ENCODE peak calls at places on chromosomes 1 and 21, in eight cellular contexts. S is heart right ventricle, F is hepatocyte, L is A549, A is left ventricle myocardium inferior, O is cardiac muscle cell, U is lower lobe of right lung, R is Caco-2. E is an unnamed sample.

GRCh38 chr1:37793773-37794371 is at the start of gene MANEAL:
- DNase-seq in A (peak; percentile 32), U (peak; percentile 69), F (peak; percentile 79), O (peak; percentile 68), S (peak; percentile 42), L (peak; percentile 39), R (peak; percentile 54), E (peak; percentile 55)

GRCh38 chr1:212529211-212529731 is 79.3 kb upstream of the ATF3 start:
- DNase-seq in S (no peak), U (no peak), F (no peak), L (no peak), A (no peak), R (no peak), O (no peak), E (no peak)

GRCh38 chr1:213179784-213180183 is 128.7 kb downstream of the RPS6KC1 start:
- DNase-seq in R (no peak), U (no peak), S (no peak), F (no peak), L (no peak), O (no peak), A (no peak), E (no peak)

GRCh38 chr1:21546122-21546825 is 37.1 kb downstream of the ALPL start:
- DNase-seq in A (peak; percentile 43), F (no peak), O (peak; percentile 80), L (no peak), U (no peak), S (peak; percentile 37), R (no peak), E (no peak)

GRCh38 chr1:221714227-221715116 is 27.4 kb downstream of the DUSP10 start:
- DNase-seq in U (no peak), A (no peak), O (no peak), S (no peak), R (no peak), L (no peak), F (no peak), E (no peak)

GRCh38 chr1:44714944-44715571 is 15.9 kb downstream of the RNU5D-1 start:
- DNase-seq in O (peak; percentile 87), A (peak; percentile 29), F (peak; percentile 86), L (peak; percentile 78), U (peak; percentile 57), S (no peak), R (peak; percentile 57), E (peak; percentile 48)

GRCh38 chr1:220701974-220702373 is 11.8 kb downstream of the C1orf115 start:
- DNase-seq in A (no peak), U (no peak), S (no peak), O (no peak), R (no peak), F (no peak), L (no peak), E (no peak)

GRCh38 chr1:54304518-54304917 is 101.7 kb downstream of the SSBP3 start:
- DNase-seq in U (no peak), F (no peak), L (no peak), O (no peak), S (no peak), A (no peak), R (no peak), E (no peak)

GRCh38 chr1:239056940-239057339 is 329.4 kb upstream of the CHRM3 start:
- DNase-seq in F (no peak), A (no peak), R (no peak), U (no peak), O (peak; percentile 7), L (no peak), S (no peak), E (no peak)

GRCh38 chr21:42091899-42092508 is 20.9 kb downstream of the UMODL1 start:
- DNase-seq in L (no peak), S (no peak), O (no peak), F (no peak), A (no peak), R (no peak), U (no peak), E (no peak)

GRCh38 chr1:111192643-111193519 is 7.6 kb downstream of the DENND2D start:
- DNase-seq in L (no peak), F (no peak), O (peak; percentile 27), S (no peak), A (no peak), U (no peak), R (no peak), E (no peak)

GRCh38 chr21:42395910-42396625 is at the start of gene TMPRSS3:
- DNase-seq in S (no peak), L (no peak), F (no peak), U (peak; percentile 62), A (no peak), O (no peak), R (no peak), E (no peak)

GRCh38 chr1:167770127-167770526 is 48.3 kb downstream of the MPZL1 start:
- DNase-seq in A (no peak), S (no peak), L (no peak), F (no peak), O (no peak), R (no peak), U (no peak), E (no peak)

GRCh38 chr1:184972281-184973055 is 1.8 kb downstream of the NIBAN1 start:
- DNase-seq in S (no peak), R (no peak), L (no peak), O (peak; percentile 43), U (no peak), F (no peak), A (no peak), E (no peak)

DNA sequence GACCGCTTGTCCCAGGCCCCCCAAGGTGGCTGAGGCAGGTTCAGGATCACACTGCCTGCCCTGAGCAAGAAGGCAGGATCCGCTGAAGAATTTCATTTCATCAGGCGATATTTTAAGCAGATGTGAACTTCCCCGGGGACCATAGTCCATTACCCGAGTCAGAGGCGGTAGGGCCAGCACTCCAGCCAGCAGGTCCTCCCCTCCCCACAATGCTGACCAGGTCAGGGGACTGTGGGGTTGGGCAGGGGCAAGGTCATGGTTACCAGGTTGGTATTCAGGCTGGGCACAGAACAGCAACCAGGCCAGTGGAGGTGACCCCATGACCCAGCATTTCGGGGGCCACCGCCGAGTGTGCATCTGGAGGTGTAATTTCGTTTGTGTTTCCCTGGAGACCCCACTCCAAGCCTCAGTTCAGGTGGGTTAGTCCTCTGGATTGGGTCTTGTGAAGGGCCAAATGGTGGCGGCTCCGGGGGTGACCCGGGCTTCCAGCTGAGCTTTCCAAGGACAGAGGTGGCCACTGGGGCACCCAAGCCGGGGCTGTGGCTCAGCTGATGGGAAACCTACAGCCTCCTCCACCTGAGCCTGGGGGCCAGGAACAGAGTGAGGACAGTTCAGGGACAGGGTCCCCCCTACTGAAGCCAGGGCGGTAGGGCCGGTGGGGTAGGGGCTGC is 2.6 kb downstream of the PRDM16 start:
- DNase-seq in L (no peak), R (no peak), U (peak; percentile 44), S (no peak), O (no peak), F (no peak), A (peak; percentile 23), E (no peak)
- H3K4me3 ChIP-seq in L (no peak overlapping the region), R (no peak overlapping the region), U (peak overlapping the region; percentile 76), S (peak overlapping the region; percentile 79), O (peak overlapping the region; percentile 82), F (no peak overlapping the region), A (peak overlapping the region; percentile 87), E (no peak overlapping the region)

GRCh38 chr1:57101171-57101570 is 135.4 kb upstream of the C8B start:
- DNase-seq in O (no peak), A (no peak), F (no peak), R (no peak), U (no peak), S (no peak), L (no peak), E (no peak)
- TF ChIP-seq CTCF in O (no peak), A (no peak), F (no peak), R (no peak), U (no peak), S (no peak), L (no peak), E (no peak)

GRCh38 chr1:28811766-28812668 is at the start of gene OPRD1:
- DNase-seq in U (no peak), A (no peak), O (no peak), R (no peak), S (no peak), L (no peak), F (no peak), E (no peak)

GRCh38 chr1:28813931-28814465 is 2.0 kb downstream of the OPRD1 start:
- DNase-seq in R (no peak), L (no peak), O (no peak), U (no peak), S (no peak), F (no peak), A (no peak), E (no peak)

GRCh38 chr1:28807986-28808385 is 4.0 kb upstream of the OPRD1 start:
- DNase-seq in O (no peak), S (no peak), U (no peak), A (no peak), F (no peak), R (no peak), L (no peak), E (no peak)

GRCh38 chr1:28812669-28813468 is 899 bp downstream of the OPRD1 start:
- DNase-seq in R (no peak), U (no peak), L (no peak), A (no peak), O (no peak), F (no peak), S (no peak), E (no peak)

DNA sequence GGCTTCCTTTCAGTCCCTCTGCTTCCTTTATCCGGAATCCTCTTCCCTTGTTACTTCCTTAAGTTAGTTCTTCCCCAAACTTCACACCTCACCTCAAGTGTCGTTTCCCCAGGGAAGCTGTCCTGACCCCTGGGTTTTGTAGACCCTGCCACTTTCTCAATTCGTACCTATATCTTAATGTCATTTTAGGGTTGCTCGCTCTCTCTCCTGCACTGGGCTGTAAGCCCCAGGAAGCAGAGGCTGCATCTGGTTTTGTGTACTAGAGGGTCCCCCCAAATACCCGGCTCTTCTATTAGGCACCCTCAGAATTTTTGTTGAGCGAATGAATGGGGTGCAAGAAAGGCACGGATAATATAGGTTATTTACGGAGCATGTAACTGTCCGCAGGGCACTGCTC is 603 bp upstream of the OPRD1 start:
- DNase-seq in O (no peak), A (no peak), L (no peak), F (no peak), S (no peak), R (no peak), U (no peak), E (no peak)
- H3K4me3 ChIP-seq in O (no peak overlapping the region), A (no peak overlapping the region), L (no peak overlapping the region), F (no peak overlapping the region), S (no peak overlapping the region), R (no peak overlapping the region), U (no peak overlapping the region), E (no peak overlapping the region)

GRCh38 chr1:198630863-198631262 is 8.0 kb upstream of the PTPRC start:
- DNase-seq in R (no peak), L (no peak), S (no peak), A (no peak), F (no peak), U (no peak), O (no peak), E (no peak)

GRCh38 chr1:198633675-198634121 is 5.1 kb upstream of the PTPRC start:
- DNase-seq in R (no peak), A (no peak), S (no peak), O (no peak), F (no peak), L (no peak), U (no peak), E (no peak)

GRCh38 chr1:198629610-198630009 is 9.2 kb upstream of the PTPRC start:
- DNase-seq in S (no peak), U (no peak), L (no peak), F (no peak), A (no peak), O (no peak), R (no peak), E (no peak)

GRCh38 chr1:198632007-198632406 is 6.8 kb upstream of the PTPRC start:
- DNase-seq in F (no peak), O (no peak), L (no peak), S (no peak), U (no peak), R (no peak), A (no peak), E (no peak)

GRCh38 chr1:198631292-198631691 is 7.5 kb upstream of the PTPRC start:
- DNase-seq in L (no peak), F (no peak), A (no peak), S (no peak), O (no peak), R (no peak), U (no peak), E (no peak)
- TF ChIP-seq CTCF in L (no peak), F (no peak), A (no peak), S (no peak), O (no peak), R (no peak), U (no peak), E (no peak)